ENCODE peak calls at places on chromosome 7, in nine cellular contexts. F, Z, P, K, J, M, X, O and Q are unnamed samples.

GRCh38 chr7:2299853-2300512 is 14.3 kb downstream of the SNX8 start:
- DNase-seq in F (no peak), Z (no peak), P (no peak), K (no peak), J (no peak), M (no peak), X (no peak), O (no peak), Q (no peak)

GRCh38 chr7:17298840-17299476 is 506 bp downstream of the AHR start:
- DNase-seq in F (peak), Z (peak), P (peak), K (peak), J (peak), M (no peak), X (peak), O (peak), Q (no peak)

GRCh38 chr7:157986051-157986450 is 601.6 kb downstream of the PTPRN2 start:
- DNase-seq in F (no peak), Z (no peak), P (no peak), K (no peak), J (peak), M (no peak), X (no peak), O (no peak), Q (no peak)

GRCh38 chr7:45033931-45034290 is 33.9 kb downstream of the CCM2 start:
- DNase-seq in F (no peak), Z (no peak), P (peak), K (no peak), J (no peak), M (no peak), X (peak), O (no peak), Q (no peak)

GRCh38 chr7:86991844-86992243 is 67.6 kb downstream of the ELAPOR2 start:
- DNase-seq in F (no peak), Z (no peak), P (no peak), K (no peak), J (no peak), M (no peak), X (no peak), O (no peak), Q (no peak)

GRCh38 chr7:108572487-108572886 is 2.8 kb downstream of the DNAJB9 start:
- DNase-seq in F (no peak), Z (no peak), P (no peak), K (no peak), J (no peak), M (no peak), X (no peak), O (no peak), Q (no peak)

GRCh38 chr7:91239772-91240171 is 24.5 kb upstream of the FZD1 start:
- DNase-seq in F (no peak), Z (no peak), P (no peak), K (no peak), J (no peak), M (no peak), X (no peak), O (no peak), Q (no peak)

GRCh38 chr7:26199301-26200112 is 1.0 kb downstream of the HNRNPA2B1 start:
- DNase-seq in F (peak), Z (peak), P (peak), K (peak), J (peak), M (no peak), X (peak), O (no peak), Q (no peak)

GRCh38 chr7:29806131-29806792 is at the start of gene WIPF3:
- DNase-seq in F (no peak), Z (no peak), P (peak), K (no peak), J (no peak), M (no peak), X (peak), O (peak), Q (no peak)

GRCh38 chr7:4683884-4684565 is 1.9 kb downstream of the FOXK1 start:
- DNase-seq in F (peak), Z (peak), P (peak), K (no peak), J (peak), M (no peak), X (peak), O (no peak), Q (peak)

GRCh38 chr7:71846160-71846559 is 566.0 kb downstream of the CALN1 start:
- DNase-seq in F (no peak), Z (no peak), P (no peak), K (no peak), J (no peak), M (no peak), X (no peak), O (no peak), Q (no peak)

GRCh38 chr7:28686418-28686800 is 271.7 kb downstream of the TRIL start:
- DNase-seq in F (no peak), Z (no peak), P (peak), K (no peak), J (no peak), M (peak), X (no peak), O (peak), Q (no peak)

GRCh38 chr7:42733040-42733439 is 178.8 kb downstream of the C7orf25 start:
- DNase-seq in F (no peak), Z (no peak), P (no peak), K (no peak), J (no peak), M (no peak), X (no peak), O (no peak), Q (no peak)

GRCh38 chr7:1591876-1592275 is 22.0 kb upstream of the PSMG3 start:
- DNase-seq in F (no peak), Z (no peak), P (no peak), K (no peak), J (no peak), M (no peak), X (no peak), O (no peak), Q (no peak)

GRCh38 chr7:139730746-139731612 is 46.8 kb downstream of the HIPK2 start:
- DNase-seq in F (no peak), Z (no peak), P (no peak), K (no peak), J (no peak), M (peak), X (peak), O (no peak), Q (no peak)

GRCh38 chr7:108875139-108875538 is 305.5 kb downstream of the DNAJB9 start:
- DNase-seq in F (no peak), Z (no peak), P (no peak), K (no peak), J (no peak), M (no peak), X (no peak), O (no peak), Q (no peak)

GRCh38 chr7:3260425-3260762 is 40.7 kb upstream of the SDK1 start:
- DNase-seq in F (no peak), Z (no peak), P (peak), K (no peak), J (no peak), M (peak), X (no peak), O (no peak), Q (no peak)

GRCh38 chr7:103714377-103714927 is 268.4 kb upstream of the SLC26A5 start:
- DNase-seq in F (no peak), Z (no peak), P (no peak), K (no peak), J (no peak), M (no peak), X (no peak), O (no peak), Q (no peak)

GRCh38 chr7:46480619-46481018 is 559.5 kb upstream of the IGFBP3 start:
- DNase-seq in F (no peak), Z (no peak), P (no peak), K (no peak), J (no peak), M (no peak), X (no peak), O (no peak), Q (no peak)

GRCh38 chr7:66907731-66908130 is 13.3 kb upstream of the TMEM248 start:
- DNase-seq in F (no peak), Z (no peak), P (no peak), K (no peak), J (no peak), M (no peak), X (no peak), O (no peak), Q (no peak)

GRCh38 chr7:129332354-129333056 is 101.7 kb upstream of the STRIP2 start:
- DNase-seq in F (no peak), Z (no peak), P (peak), K (no peak), J (no peak), M (peak), X (no peak), O (no peak), Q (no peak)

GRCh38 chr7:136049818-136050461 is 72.8 kb upstream of the MTPN start:
- DNase-seq in F (no peak), Z (no peak), P (no peak), K (no peak), J (no peak), M (no peak), X (no peak), O (no peak), Q (no peak)

GRCh38 chr7:957418-958220 is 3.1 kb upstream of the ADAP1 start:
- DNase-seq in F (no peak), Z (no peak), P (no peak), K (no peak), J (peak), M (no peak), X (peak), O (no peak), Q (peak)

GRCh38 chr7:3510101-3511020 is 209.3 kb downstream of the SDK1 start:
- DNase-seq in F (no peak), Z (no peak), P (no peak), K (no peak), J (no peak), M (no peak), X (no peak), O (no peak), Q (no peak)

GRCh38 chr7:114865564-114865963 is 56.3 kb upstream of the MDFIC start:
- DNase-seq in F (peak), Z (peak), P (peak), K (no peak), J (peak), M (peak), X (peak), O (peak), Q (peak)

GRCh38 chr7:45921699-45922519 is 837 bp upstream of the IGFBP3 start:
- DNase-seq in F (no peak), Z (no peak), P (peak), K (peak), J (no peak), M (peak), X (peak), O (peak), Q (peak)

GRCh38 chr7:111029574-111030357 is 61.2 kb upstream of the LRRN3 start:
- DNase-seq in F (peak), Z (peak), P (peak), K (no peak), J (no peak), M (peak), X (no peak), O (no peak), Q (peak)

GRCh38 chr7:388461-388960 is 98.5 kb downstream of the FOXL3 start:
- DNase-seq in F (no peak), Z (no peak), P (no peak), K (no peak), J (peak), M (no peak), X (peak), O (no peak), Q (peak)

GRCh38 chr7:133695976-133696531 is 431.1 kb upstream of the LRGUK start:
- DNase-seq in F (no peak), Z (no peak), P (no peak), K (no peak), J (no peak), M (no peak), X (no peak), O (no peak), Q (no peak)

GRCh38 chr7:68247566-68247965 is 1250.9 kb downstream of the TYW1 start:
- DNase-seq in F (no peak), Z (no peak), P (no peak), K (no peak), J (no peak), M (no peak), X (no peak), O (no peak), Q (no peak)

GRCh38 chr7:28160551-28160991 is 20.0 kb downstream of the JAZF1 start:
- DNase-seq in F (no peak), Z (no peak), P (peak), K (no peak), J (no peak), M (no peak), X (no peak), O (no peak), Q (no peak)

GRCh38 chr7:5143935-5144903 is 45.8 kb upstream of the WIPI2 start:
- DNase-seq in F (peak), Z (peak), P (peak), K (peak), J (peak), M (no peak), X (no peak), O (no peak), Q (no peak)